ENCODE peak calls at places on chromosome 13, in four cellular contexts. E is GM12878, V is HepG2, N is K562. H is an unnamed sample.

GRCh38 chr13:97307882-97308624 is 85.9 kb downstream of the MBNL2 start:
- DNase-seq in N (no peak), E (no peak), V (peak), H (no peak)

GRCh38 chr13:113730831-113731191 is 28.2 kb upstream of the TMEM255B start:
- DNase-seq in N (no peak), V (no peak), E (no peak), H (no peak)

GRCh38 chr13:108915634-108916497 is 286.5 kb downstream of the MYO16 start:
- DNase-seq in V (peak), E (peak), N (peak), H (peak)

GRCh38 chr13:23510544-23510916 is 59.7 kb upstream of the TNFRSF19 start:
- DNase-seq in E (no peak), N (no peak), V (no peak), H (no peak)

GRCh38 chr13:110309661-110310524 is 2.8 kb downstream of the COL4A2 start:
- DNase-seq in V (no peak), N (no peak), E (no peak), H (no peak)

GRCh38 chr13:19862511-19863313 is 737 bp downstream of the ZMYM5 start:
- DNase-seq in V (no peak), E (no peak), N (peak), H (peak)

GRCh38 chr13:24033527-24034302 is 126.8 kb upstream of the SPATA13 start:
- DNase-seq in E (no peak), V (no peak), N (no peak), H (no peak)

GRCh38 chr13:60137911-60138570 is 25.7 kb downstream of the DIAPH3 start:
- DNase-seq in V (no peak), E (no peak), N (no peak), H (no peak)

GRCh38 chr13:20566424-20566916 is 487 bp upstream of the IFT88 start:
- DNase-seq in N (no peak), V (peak), E (no peak), H (no peak)

GRCh38 chr13:98482476-98483444 is 94.1 kb downstream of the STK24 start:
- DNase-seq in N (no peak), V (no peak), E (no peak), H (no peak)
- TF ChIP-seq NR2C2 in N (no peak), V (no peak), E (no peak), H (no peak)

DNA sequence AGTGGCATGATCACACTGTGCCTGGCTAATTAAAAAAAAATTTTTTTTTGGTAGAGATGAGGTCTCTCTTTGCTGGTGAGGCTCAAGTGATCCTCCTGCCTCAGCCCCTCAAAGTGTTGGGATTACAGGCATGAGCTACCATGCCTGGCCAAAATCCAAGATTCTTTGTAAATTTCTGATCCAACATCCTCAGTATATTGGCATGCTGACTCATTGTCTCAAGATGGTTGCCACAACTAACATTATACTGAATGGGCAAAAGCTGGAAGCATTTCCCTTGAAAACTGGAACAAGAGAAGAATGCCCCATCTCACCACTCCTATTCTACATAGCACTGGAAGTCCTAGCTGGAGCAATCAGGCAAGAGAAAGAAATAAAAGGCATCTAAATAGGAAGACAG is 100.0 kb downstream of the KLF5 start:
- DNase-seq in N (no peak), V (no peak), E (no peak), H (no peak)
- TF ChIP-seq NR2C2 in N (no peak), V (no peak), E (no peak), H (no peak)

GRCh38 chr13:48142437-48142836 is 47.5 kb upstream of the MED4 start:
- DNase-seq in E (peak), N (no peak), V (no peak), H (no peak)
- TF ChIP-seq NR2C2 in E (no peak), N (peak), V (no peak), H (no peak)

GRCh38 chr13:25752957-25753540 is 298.8 kb downstream of the SHISA2 start:
- DNase-seq in E (no peak), V (no peak), N (no peak), H (no peak)
- TF ChIP-seq NR2C2 in E (no peak), V (no peak), N (no peak), H (no peak)

GRCh38 chr13:106490177-106490576 is 45.3 kb downstream of the EFNB2 start:
- DNase-seq in V (no peak), N (no peak), E (no peak), H (no peak)
- TF ChIP-seq NR2C2 in V (no peak), N (no peak), E (no peak), H (no peak)

GRCh38 chr13:40186636-40187323 is 479.7 kb downstream of the FOXO1 start:
- DNase-seq in V (no peak), E (no peak), N (no peak), H (no peak)

GRCh38 chr13:40186041-40186440 is 480.4 kb downstream of the FOXO1 start:
- DNase-seq in E (no peak), N (no peak), V (no peak), H (no peak)

GRCh38 chr13:40189426-40189825 is 477.0 kb downstream of the FOXO1 start:
- DNase-seq in V (no peak), E (no peak), N (no peak), H (no peak)

GRCh38 chr13:40187324-40187795 is 479.1 kb downstream of the FOXO1 start:
- DNase-seq in N (no peak), E (no peak), V (no peak), H (no peak)

GRCh38 chr13:40187836-40188591 is 478.4 kb downstream of the FOXO1 start:
- DNase-seq in V (no peak), E (no peak), N (no peak), H (no peak)
- TF ChIP-seq NR2C2 in V (no peak), E (no peak), N (no peak), H (no peak)